ENCODE peak calls at places on chromosomes 11 and 22, in six cellular contexts. H is KBM-7; T is mesothelial cell of epicardium; Q is CD8-positive, alpha-beta memory T cell; W is T-cell; M is EH. B is an unnamed sample.

GRCh38 chr22:49083607-49084006 is 744.1 kb downstream of the BRD1 start:
- DNase-seq in H (no peak), T (no peak), Q (no peak), W (no peak), M (no peak), B (no peak)

GRCh38 chr11:115709297-115709696 is 205.1 kb upstream of the CADM1 start:
- DNase-seq in H (peak; percentile 88), T (no peak), Q (no peak), W (no peak), M (no peak), B (no peak)

GRCh38 chr11:106581399-106581798 is 436.9 kb downstream of the GUCY1A2 start:
- DNase-seq in H (no peak), T (no peak), Q (no peak), W (no peak), M (no peak), B (no peak)

GRCh38 chr22:36359172-36359973 is 28.4 kb downstream of the MYH9 start:
- DNase-seq in H (no peak), T (no peak), Q (no peak), W (no peak), M (no peak), B (no peak)

GRCh38 chr11:43518407-43519165 is 159.9 kb downstream of the TTC17 start:
- DNase-seq in H (no peak), T (no peak), Q (no peak), W (no peak), M (peak; percentile 13), B (no peak)

GRCh38 chr11:106077609-106078517 is at the start of gene AASDHPPT:
- DNase-seq in H (peak; percentile 71), T (no peak), Q (no peak), W (no peak), M (peak; percentile 42), B (no peak)

GRCh38 chr11:62602141-62603071 is 741 bp upstream of the MTA2 start:
- DNase-seq in H (no peak), T (peak; percentile 47), Q (no peak), W (no peak), M (peak; percentile 63), B (no peak)

GRCh38 chr11:61404641-61405040 is 12.3 kb downstream of the TMEM216 start:
- DNase-seq in H (no peak), T (no peak), Q (no peak), W (no peak), M (no peak), B (no peak)